ENCODE peak calls at places on chromosome 9, in six cellular contexts. One of them, this sample, is unnamed.

GRCh38 chr9:93083592-93084470 is 12.2 kb upstream of the CARD19 start:
- DNase-seq in mucosa of gallbladder: no peak
- DNase-seq in RWPE1: no peak
- DNase-seq in adipocyte: no peak
- DNase-seq in ACHN: no peak
- DNase-seq in aorta: peak; percentile 32
- DNase-seq in this sample: peak; percentile 18

GRCh38 chr9:105385372-105385985 is 62.4 kb upstream of the FSD1L start:
- DNase-seq in mucosa of gallbladder: peak; percentile 19
- DNase-seq in RWPE1: peak; percentile 66
- DNase-seq in adipocyte: no peak
- DNase-seq in ACHN: peak; percentile 64
- DNase-seq in aorta: no peak
- DNase-seq in this sample: peak; percentile 44

GRCh38 chr9:86046080-86046636 is 53.2 kb downstream of the GOLM1 start:
- DNase-seq in mucosa of gallbladder: no peak
- DNase-seq in RWPE1: no peak
- DNase-seq in adipocyte: no peak
- DNase-seq in ACHN: no peak
- DNase-seq in aorta: no peak
- DNase-seq in this sample: no peak

GRCh38 chr9:16275795-16276624 is 594.5 kb downstream of the BNC2 start:
- DNase-seq in mucosa of gallbladder: peak; percentile 25
- DNase-seq in RWPE1: no peak
- DNase-seq in adipocyte: no peak
- DNase-seq in ACHN: no peak
- DNase-seq in aorta: peak; percentile 86
- DNase-seq in this sample: no peak

GRCh38 chr9:10366171-10366779 is 246.5 kb downstream of the PTPRD start:
- DNase-seq in mucosa of gallbladder: no peak
- DNase-seq in RWPE1: peak; percentile 9
- DNase-seq in adipocyte: peak; percentile 48
- DNase-seq in ACHN: peak; percentile 45
- DNase-seq in aorta: no peak
- DNase-seq in this sample: peak; percentile 44

GRCh38 chr9:127074561-127075548 is 47.6 kb downstream of the ANGPTL2 start:
- DNase-seq in mucosa of gallbladder: no peak
- DNase-seq in RWPE1: no peak
- DNase-seq in adipocyte: no peak
- DNase-seq in ACHN: no peak
- DNase-seq in aorta: no peak
- DNase-seq in this sample: peak; percentile 75

GRCh38 chr9:94874316-94874715 is 147.8 kb downstream of the AOPEP start:
- DNase-seq in mucosa of gallbladder: no peak
- DNase-seq in RWPE1: no peak
- DNase-seq in adipocyte: peak; percentile 80
- DNase-seq in ACHN: no peak
- DNase-seq in aorta: no peak
- DNase-seq in this sample: no peak

GRCh38 chr9:129422843-129423700 is 197.8 kb downstream of the C9orf50 start:
- DNase-seq in mucosa of gallbladder: no peak
- DNase-seq in RWPE1: no peak
- DNase-seq in adipocyte: no peak
- DNase-seq in ACHN: no peak
- DNase-seq in aorta: peak; percentile 72
- DNase-seq in this sample: no peak

GRCh38 chr9:33101104-33101951 is 24.9 kb upstream of the SMU1 start:
- DNase-seq in mucosa of gallbladder: no peak
- DNase-seq in RWPE1: peak; percentile 50
- DNase-seq in adipocyte: peak; percentile 74
- DNase-seq in ACHN: peak; percentile 66
- DNase-seq in aorta: peak; percentile 70
- DNase-seq in this sample: no peak